ENCODE peak calls at places on chromosome 9, in four cellular contexts. I, D, A and X are unnamed samples.

GRCh38 chr9:13109781-13110180 is 169.7 kb downstream of the MPDZ start:
- DNase-seq in I (no peak), D (no peak), A (no peak), X (no peak)

GRCh38 chr9:69307446-69308216 is 17.4 kb upstream of the ENTREP1 start:
- DNase-seq in I (no peak), D (no peak), A (no peak), X (no peak)

GRCh38 chr9:41229408-41230401 is 40.6 kb upstream of the ZNG1F start:
- DNase-seq in I (no peak), D (peak; percentile 28), A (no peak), X (peak; percentile 49)

GRCh38 chr9:114033397-114034103 is 44.5 kb downstream of the AMBP start:
- DNase-seq in I (no peak), D (peak; percentile 35), A (peak; percentile 49), X (peak; percentile 59)

GRCh38 chr9:112751059-112751795 is 667 bp downstream of the SNX30 start:
- DNase-seq in I (peak; percentile 13), D (peak; percentile 63), A (peak; percentile 46), X (peak; percentile 60)

GRCh38 chr9:92763721-92764380 is 782 bp downstream of the BICD2 start:
- DNase-seq in I (peak; percentile 14), D (peak; percentile 53), A (peak; percentile 39), X (peak; percentile 65)

GRCh38 chr9:95572370-95573151 is 55.8 kb upstream of the PTCH1 start:
- DNase-seq in I (no peak), D (no peak), A (no peak), X (no peak)

GRCh38 chr9:136634904-136635303 is 27.8 kb upstream of the EGFL7 start:
- DNase-seq in I (no peak), D (no peak), A (no peak), X (no peak)

GRCh38 chr9:120265791-120266190 is 314.2 kb downstream of the CDK5RAP2 start:
- DNase-seq in I (no peak), D (no peak), A (peak; percentile 37), X (peak; percentile 60)

GRCh38 chr9:88590558-88591146 is 55.7 kb downstream of the NXNL2 start:
- DNase-seq in I (no peak), D (no peak), A (no peak), X (no peak)

GRCh38 chr9:137156567-137157375 is 13.1 kb downstream of the LRRC26 start:
- DNase-seq in I (peak; percentile 52), D (peak; percentile 83), A (no peak), X (no peak)

GRCh38 chr9:114282104-114282485 is 40.8 kb upstream of the ORM1 start:
- DNase-seq in I (no peak), D (no peak), A (no peak), X (no peak)

GRCh38 chr9:105993051-105993854 is 298.9 kb downstream of the TMEM38B start:
- DNase-seq in I (no peak), D (no peak), A (no peak), X (no peak)